ENCODE peak calls at places on chromosomes 4 and X, in nine cellular contexts. M is dermis blood vessel endothelial cell; Q is left colon; X is psoas muscle; F is HT1080; U is EL; Y is transverse colon; O is stimulated activated CD8-positive, alpha-beta memory T cell treated with anti-CD3 and anti-CD28 coated beads, Interleukin-2, amount 100 ng/mL, for 48 hours; J is AG09319. S is an unnamed sample.

GRCh38 chr4:14928035-14928434 is 74.2 kb upstream of the CPEB2 start:
- DNase-seq in M (no peak), Q (no peak), Y (no peak), U (no peak), X (no peak), O (no peak), J (no peak), F (no peak), S (no peak)

GRCh38 chr4:153205757-153206156 is 1.5 kb downstream of the TRIM2 start:
- DNase-seq in Q (peak), Y (peak), J (no peak), U (no peak), X (no peak), M (no peak), F (peak), O (no peak), S (no peak)

GRCh38 chr4:40059362-40059761 is 2.7 kb downstream of the N4BP2 start:
- DNase-seq in Y (no peak), Q (no peak), X (no peak), U (no peak), F (no peak), O (no peak), M (no peak), J (no peak), S (no peak)

GRCh38 chrX:7294483-7294882 is 146.5 kb upstream of the PUDP start:
- DNase-seq in Y (no peak), J (no peak), F (no peak), M (no peak), X (no peak), U (no peak), O (no peak), Q (no peak), S (no peak)

GRCh38 chrX:107565916-107566602 is 62.3 kb upstream of the PRPS1 start:
- DNase-seq in F (no peak), J (no peak), X (no peak), Q (no peak), U (peak), M (peak), O (no peak), Y (no peak), S (no peak)

GRCh38 chrX:131729295-131729694 is 185.4 kb downstream of the OR13H1 start:
- DNase-seq in U (no peak), X (peak), J (no peak), Y (peak), F (no peak), Q (peak), O (no peak), M (no peak), S (peak)

GRCh38 chr4:84808332-84808731 is 158.2 kb downstream of the WDFY3 start:
- DNase-seq in M (no peak), F (no peak), O (no peak), X (no peak), J (no peak), U (no peak), Q (no peak), Y (no peak), S (no peak)

GRCh38 chrX:23883737-23884354 is 23.9 kb downstream of the APOO start:
- DNase-seq in X (no peak), M (peak), O (no peak), J (peak), Y (no peak), U (peak), F (peak), Q (no peak), S (no peak)

GRCh38 chr4:84722720-84723119 is 139.8 kb downstream of the CDS1 start:
- DNase-seq in Q (no peak), O (no peak), X (no peak), U (no peak), M (no peak), J (no peak), F (no peak), Y (no peak), S (no peak)

GRCh38 chrX:82412851-82413250 is 1095.2 kb upstream of the POU3F4 start:
- DNase-seq in J (no peak), O (no peak), Y (no peak), F (peak), X (no peak), U (no peak), Q (no peak), M (no peak), S (no peak)

GRCh38 chrX:55767100-55767499 is 49.6 kb downstream of the RRAGB start:
- DNase-seq in Q (no peak), M (no peak), X (no peak), O (no peak), Y (no peak), U (no peak), F (no peak), J (no peak), S (no peak)

GRCh38 chr4:79272761-79273160 is 53.1 kb downstream of the NAA11 start:
- DNase-seq in Q (no peak), Y (no peak), F (no peak), O (no peak), M (no peak), J (no peak), U (no peak), X (no peak), S (no peak)

GRCh38 chrX:6026484-6026883 is 202.2 kb downstream of the NLGN4X start:
- DNase-seq in X (no peak), J (no peak), M (no peak), O (no peak), U (no peak), Q (no peak), Y (no peak), F (no peak), S (no peak)

GRCh38 chr4:169899295-169899694 is 126.9 kb downstream of the MFAP3L start:
- DNase-seq in J (no peak), Q (no peak), U (peak), O (no peak), F (peak), M (no peak), Y (no peak), X (no peak), S (no peak)

GRCh38 chr4:84479663-84480062 is 19.4 kb downstream of the NKX6-1 start:
- DNase-seq in M (no peak), F (peak), Q (no peak), Y (no peak), X (no peak), U (no peak), J (no peak), O (no peak), S (no peak)

GRCh38 chr4:8741513-8742226 is 130.0 kb downstream of the HMX1 start:
- DNase-seq in J (no peak), F (no peak), Q (no peak), Y (no peak), M (no peak), U (no peak), O (no peak), X (no peak), S (no peak)

GRCh38 chr4:86924805-86925204 is 10.0 kb upstream of the AFF1 start:
- DNase-seq in F (peak), Q (no peak), O (no peak), U (peak), J (no peak), Y (no peak), M (peak), X (no peak), S (peak)

GRCh38 chr4:174999407-174999806 is 81.2 kb downstream of the ADAM29 start:
- DNase-seq in X (no peak), Q (no peak), M (no peak), O (no peak), Y (no peak), J (no peak), F (peak), U (peak), S (no peak)

GRCh38 chrX:33138677-33139249 is 72.6 kb downstream of the DMD start:
- DNase-seq in O (no peak), X (no peak), F (peak), M (no peak), U (no peak), Y (no peak), Q (no peak), J (no peak), S (no peak)

GRCh38 chr4:7971881-7972500 is 32.3 kb upstream of the AFAP1 start:
- DNase-seq in F (no peak), O (no peak), X (no peak), J (no peak), Q (no peak), Y (no peak), M (no peak), U (peak), S (no peak)

GRCh38 chrX:285076-285677 is 4.0 kb downstream of the PLCXD1 start:
- DNase-seq in M (no peak), Q (no peak), U (no peak), O (no peak), J (no peak), X (no peak), Y (no peak), F (no peak), S (no peak)

GRCh38 chrX:153582896-153583295 is 16.0 kb downstream of the CCNQ start:
- DNase-seq in Q (peak), X (no peak), O (peak), F (no peak), U (peak), Y (peak), J (no peak), M (peak), S (no peak)

GRCh38 chr4:82652062-82652461 is 90.3 kb upstream of the TMEM150C start:
- DNase-seq in Y (no peak), M (peak), X (no peak), U (peak), Q (no peak), O (no peak), F (peak), J (no peak), S (no peak)

GRCh38 chrX:125203737-125204578 is 115.7 kb upstream of the TEX13C start:
- DNase-seq in Y (no peak), Q (peak), M (no peak), U (no peak), O (no peak), F (peak), X (peak), J (no peak), S (no peak)

GRCh38 chrX:42694260-42694815 is 83.6 kb downstream of the PPP1R2C start:
- DNase-seq in J (no peak), U (peak), Y (no peak), X (no peak), M (no peak), O (no peak), Q (no peak), F (peak), S (no peak)

GRCh38 chr4:122625156-122625555 is 4.3 kb upstream of the IL21 start:
- DNase-seq in Q (no peak), M (no peak), J (no peak), Y (no peak), F (no peak), O (no peak), U (peak), X (no peak), S (no peak)

GRCh38 chr4:188841523-188841922 is 702.3 kb downstream of the TRIML1 start:
- DNase-seq in M (no peak), O (no peak), J (no peak), Y (no peak), X (no peak), Q (no peak), F (peak), U (peak), S (no peak)

GRCh38 chr4:19051751-19052296 is 1030.3 kb upstream of the LCORL start:
- DNase-seq in M (no peak), J (no peak), Q (no peak), U (peak), F (no peak), Y (no peak), X (no peak), O (no peak), S (no peak)

GRCh38 chr4:29326816-29327215 is 1393.4 kb upstream of the PCDH7 start:
- DNase-seq in X (no peak), U (no peak), M (peak), O (no peak), F (peak), J (no peak), Q (no peak), Y (no peak), S (peak)

GRCh38 chr4:55216871-55217635 is 91.7 kb upstream of the KDR start:
- DNase-seq in M (peak), Q (no peak), X (no peak), Y (no peak), O (no peak), U (peak), F (peak), J (no peak), S (no peak)

GRCh38 chrX:48071064-48071985 is at the start of gene ZNF630:
- DNase-seq in U (peak), X (peak), F (no peak), J (no peak), M (peak), Y (peak), O (peak), Q (peak), S (peak)

GRCh38 chr4:89307446-89308160 is at the start of gene GPRIN3:
- DNase-seq in Q (peak), M (peak), U (no peak), J (no peak), F (no peak), X (peak), O (peak), Y (peak), S (peak)

GRCh38 chr4:101252721-101253120 is 94.6 kb downstream of the PPP3CA start:
- DNase-seq in Y (no peak), X (no peak), F (peak), Q (no peak), J (no peak), M (no peak), U (peak), O (no peak), S (no peak)

GRCh38 chrX:110989447-110989846 is 106.5 kb upstream of the PAK3 start:
- DNase-seq in M (no peak), U (no peak), X (no peak), Y (no peak), O (no peak), F (no peak), J (no peak), Q (no peak), S (no peak)

GRCh38 chr4:16659120-16659519 is 239.3 kb downstream of the LDB2 start:
- DNase-seq in O (no peak), U (no peak), J (peak), Y (no peak), F (no peak), M (no peak), Q (no peak), X (no peak), S (no peak)

GRCh38 chr4:176413171-176413570 is 93.4 kb downstream of the SPCS3 start:
- DNase-seq in J (no peak), M (no peak), F (no peak), O (no peak), X (no peak), Y (no peak), U (no peak), Q (no peak), S (no peak)

GRCh38 chr4:143407475-143407874 is 70.8 kb downstream of the GAB1 start:
- DNase-seq in U (no peak), O (no peak), X (no peak), Q (no peak), Y (no peak), F (no peak), M (peak), J (no peak), S (peak)

S was measured in pulmonary artery endothelial cell.